ENCODE peak calls at places on chromosomes 5 and 9, in nine cellular contexts. D is left kidney; O is spleen; A is sciatic nerve; Q is NT2/D1; C is NCI-H1417; R is HEK293T; T is GM23338; V is stimulated activated CD8-positive, alpha-beta memory T cell treated with anti-CD3 and anti-CD28 coated beads, Interleukin-7, amount 100 ng/mL, for 4 hours. U is an unnamed sample.
A peak's percentile ranks its signal among the peaks of the same experiment; 100 is the strongest.

GRCh38 chr5:126939887-126940286 is 90.5 kb downstream of the MARCHF3 start:
- DNase-seq in D (no peak), O (no peak), A (no peak), Q (no peak), C (no peak), R (no peak), T (no peak), V (no peak), U (no peak)

GRCh38 chr9:136784249-136784996 is 6.7 kb upstream of the TMEM141 start:
- DNase-seq in D (no peak), O (no peak), A (no peak), Q (no peak), C (peak; percentile 62), R (no peak), T (peak; percentile 60), V (no peak), U (no peak)

GRCh38 chr9:133277467-133277866 is 2.5 kb upstream of the ABO start:
- DNase-seq in D (no peak), O (no peak), A (no peak), Q (no peak), C (no peak), R (no peak), T (no peak), V (no peak), U (no peak)

GRCh38 chr9:122131401-122131921 is 28.1 kb downstream of the NDUFA8 start:
- DNase-seq in D (peak; percentile 89), O (no peak), A (no peak), Q (no peak), C (peak; percentile 74), R (no peak), T (peak; percentile 90), V (no peak), U (peak; percentile 84)

GRCh38 chr9:126148523-126148870 is 178.1 kb upstream of the MVB12B start:
- DNase-seq in D (no peak), O (peak; percentile 31), A (no peak), Q (no peak), C (peak; percentile 25), R (no peak), T (no peak), V (no peak), U (peak; percentile 44)

GRCh38 chr5:137300411-137301240 is 198.5 kb downstream of the SPOCK1 start:
- DNase-seq in D (no peak), O (no peak), A (no peak), Q (no peak), C (no peak), R (no peak), T (no peak), V (no peak), U (no peak)

GRCh38 chr5:141735823-141736222 is 53.8 kb upstream of the ARAP3 start:
- DNase-seq in D (no peak), O (no peak), A (no peak), Q (no peak), C (no peak), R (no peak), T (no peak), V (no peak), U (no peak)

GRCh38 chr5:179836225-179837019 is 15.7 kb downstream of the SQSTM1 start:
- DNase-seq in D (no peak), O (peak; percentile 81), A (no peak), Q (no peak), C (no peak), R (no peak), T (peak; percentile 28), V (peak; percentile 42), U (no peak)

GRCh38 chr5:109880907-109881685 is 191.4 kb downstream of the MAN2A1 start:
- DNase-seq in D (peak; percentile 35), O (no peak), A (no peak), Q (no peak), C (peak; percentile 12), R (no peak), T (no peak), V (no peak), U (no peak)

GRCh38 chr9:112421771-112422222 is 41.9 kb downstream of the HSDL2 start:
- DNase-seq in D (no peak), O (no peak), A (no peak), Q (no peak), C (no peak), R (no peak), T (no peak), V (no peak), U (no peak)

GRCh38 chr9:101530076-101530711 is 3.5 kb upstream of the RNF20 start:
- DNase-seq in D (peak; percentile 86), O (no peak), A (peak; percentile 71), Q (peak; percentile 56), C (peak; percentile 55), R (peak; percentile 61), T (peak; percentile 89), V (peak; percentile 49), U (no peak)

GRCh38 chr9:96078866-96079505 is 203.5 kb downstream of the ERCC6L2 start:
- DNase-seq in D (no peak), O (no peak), A (no peak), Q (no peak), C (no peak), R (no peak), T (no peak), V (no peak), U (no peak)

GRCh38 chr9:82532504-82532903 is 530.4 kb downstream of the RASEF start:
- DNase-seq in D (peak; percentile 46), O (no peak), A (no peak), Q (no peak), C (peak; percentile 15), R (no peak), T (no peak), V (no peak), U (no peak)

GRCh38 chr5:168860081-168860480 is 280.9 kb upstream of the PANK3 start:
- DNase-seq in D (no peak), O (no peak), A (no peak), Q (no peak), C (no peak), R (no peak), T (no peak), V (no peak), U (no peak)

GRCh38 chr5:50967388-50968039 is 301.1 kb downstream of the PARP8 start:
- DNase-seq in D (peak; percentile 53), O (peak; percentile 66), A (no peak), Q (no peak), C (peak; percentile 74), R (no peak), T (peak; percentile 65), V (no peak), U (no peak)

GRCh38 chr5:1701194-1701593 is 98.4 kb downstream of the MRPL36 start:
- DNase-seq in D (no peak), O (no peak), A (no peak), Q (no peak), C (no peak), R (no peak), T (no peak), V (no peak), U (no peak)

GRCh38 chr5:83031391-83031790 is 45.8 kb downstream of the TMEM167A start:
- DNase-seq in D (no peak), O (no peak), A (no peak), Q (no peak), C (no peak), R (no peak), T (no peak), V (no peak), U (no peak)

U was measured in cardiac septum.